ENCODE peak calls at places on chromosomes 1 and 21, in nine cellular contexts. Q is activated CD8-positive, alpha-beta memory T cell treated with anti-CD3 and anti-CD28 coated beads for 1 hour; X is stimulated activated CD8-positive, alpha-beta memory T cell treated with anti-CD3 and anti-CD28 coated beads, Interleukin-15, amount 100 ng/mL, for 4 hours; R is uterus; F is Daoy; K is activated T-helper 1 cell treated with Interleukin-2 at 50 U/mL for 16 hours; B is effector CD8-positive, alpha-beta T cell; P is HEK293T; Y is MCF 10A. S is an unnamed sample.

GRCh38 chr1:185453496-185454192 is 136.6 kb upstream of the IVNS1ABP start:
- DNase-seq in Q (no peak), X (no peak), R (no peak), F (peak; percentile 53), K (no peak), B (no peak), P (no peak), Y (peak; percentile 51), S (peak; percentile 44)

GRCh38 chr1:243496173-243496553 is 240.3 kb downstream of the SDCCAG8 start:
- DNase-seq in Q (no peak), X (no peak), R (no peak), F (no peak), K (no peak), B (no peak), P (no peak), Y (no peak), S (no peak)

GRCh38 chr21:17610862-17611261 is 1.8 kb downstream of the BTG3 start:
- DNase-seq in Q (no peak), X (no peak), R (peak; percentile 29), F (peak; percentile 11), K (no peak), B (no peak), P (no peak), Y (no peak), S (no peak)

GRCh38 chr1:174274452-174274851 is 115.1 kb downstream of the RABGAP1L start:
- DNase-seq in Q (no peak), X (no peak), R (no peak), F (no peak), K (no peak), B (no peak), P (no peak), Y (no peak), S (no peak)

GRCh38 chr21:14825405-14826032 is 239.3 kb downstream of the NRIP1 start:
- DNase-seq in Q (no peak), X (no peak), R (no peak), F (no peak), K (no peak), B (no peak), P (no peak), Y (no peak), S (no peak)

GRCh38 chr1:224759135-224759534 is 143.0 kb downstream of the CNIH3 start:
- DNase-seq in Q (no peak), X (no peak), R (no peak), F (no peak), K (no peak), B (no peak), P (no peak), Y (no peak), S (no peak)

GRCh38 chr1:241706967-241707366 is 54.9 kb downstream of the WDR64 start:
- DNase-seq in Q (no peak), X (no peak), R (no peak), F (peak; percentile 84), K (no peak), B (peak; percentile 20), P (no peak), Y (peak; percentile 97), S (peak; percentile 88)

GRCh38 chr21:16085436-16085835 is 355.7 kb downstream of the USP25 start:
- DNase-seq in Q (no peak), X (no peak), R (no peak), F (peak; percentile 13), K (no peak), B (no peak), P (no peak), Y (no peak), S (no peak)

GRCh38 chr1:152398812-152399698 is 15.0 kb downstream of the CRNN start:
- DNase-seq in Q (no peak), X (no peak), R (no peak), F (peak; percentile 50), K (no peak), B (no peak), P (peak; percentile 26), Y (peak; percentile 73), S (no peak)

GRCh38 chr1:109771712-109772657 is 8.3 kb upstream of the EPS8L3 start:
- DNase-seq in Q (no peak), X (no peak), R (peak; percentile 9), F (no peak), K (no peak), B (no peak), P (no peak), Y (no peak), S (no peak)

GRCh38 chr1:108200627-108201106 is 524 bp upstream of the SLC25A24 start:
- DNase-seq in Q (no peak), X (no peak), R (peak; percentile 38), F (peak; percentile 86), K (peak; percentile 16), B (no peak), P (peak; percentile 58), Y (peak; percentile 77), S (peak; percentile 76)

GRCh38 chr1:59597420-59598199 is 217.1 kb upstream of the HOOK1 start:
- DNase-seq in Q (no peak), X (no peak), R (no peak), F (no peak), K (no peak), B (no peak), P (no peak), Y (no peak), S (no peak)

GRCh38 chr1:24683713-24684162 is 40.6 kb downstream of the SRRM1 start:
- DNase-seq in Q (no peak), X (no peak), R (peak; percentile 34), F (peak; percentile 95), K (no peak), B (no peak), P (no peak), Y (peak; percentile 95), S (peak; percentile 97)

S was measured in epithelial cell of prostate.